ENCODE peak calls at places on chromosomes 16 and 17, in four cellular contexts. Z is HEK293T, O is K562, F is GM12878. H is an unnamed sample.

GRCh38 chr17:82939213-82940030 is 99.6 kb upstream of the ZNF750 start:
- DNase-seq in O (no peak), Z (no peak), F (no peak), H (no peak)

GRCh38 chr16:75745242-75745641 is 19.0 kb upstream of the CPHXL start:
- DNase-seq in F (no peak), O (no peak), Z (no peak), H (no peak)

GRCh38 chr16:27690604-27691003 is 140.7 kb downstream of the KATNIP start:
- DNase-seq in Z (peak), O (peak), F (no peak), H (peak)

GRCh38 chr16:12995721-12996372 is 94.4 kb downstream of the SHISA9 start:
- DNase-seq in F (no peak), O (no peak), Z (no peak), H (no peak)

GRCh38 chr16:6947291-6947690 is 385.4 kb upstream of the RBFOX1 start:
- DNase-seq in Z (no peak), F (no peak), O (no peak), H (no peak)

GRCh38 chr17:76519667-76520066 is 17.8 kb downstream of the CYGB start:
- DNase-seq in O (no peak), F (no peak), Z (no peak), H (no peak)

GRCh38 chr17:83104577-83105505 is 25.4 kb downstream of the METRNL start:
- DNase-seq in O (no peak), Z (no peak), F (no peak), H (no peak)

GRCh38 chr16:73091199-73091598 is 43.3 kb upstream of the ZFHX3 start:
- DNase-seq in Z (no peak), F (no peak), O (no peak), H (no peak)

GRCh38 chr17:73170324-73170723 is 5.5 kb downstream of the SSTR2 start:
- DNase-seq in Z (no peak), O (no peak), F (no peak), H (no peak)

GRCh38 chr17:17169396-17169795 is 36.7 kb downstream of the PLD6 start:
- DNase-seq in Z (no peak), F (no peak), O (no peak), H (no peak)

GRCh38 chr16:3170440-3171180 is 17.4 kb upstream of the OR1F1 start:
- DNase-seq in Z (no peak), F (no peak), O (no peak), H (no peak)

GRCh38 chr17:44807817-44808155 is 22.3 kb downstream of the GJC1 start:
- DNase-seq in F (no peak), Z (no peak), O (no peak), H (no peak)

GRCh38 chr16:3054965-3055733 is 8.8 kb downstream of the MMP25 start:
- DNase-seq in Z (no peak), F (no peak), O (no peak), H (no peak)

GRCh38 chr16:80197790-80198201 is 343.0 kb upstream of the DYNLRB2 start:
- DNase-seq in Z (no peak), F (no peak), O (no peak), H (peak)
- TF ChIP-seq FOXK2 in Z (no peak), F (no peak), O (no peak), H (no peak)

DNA sequence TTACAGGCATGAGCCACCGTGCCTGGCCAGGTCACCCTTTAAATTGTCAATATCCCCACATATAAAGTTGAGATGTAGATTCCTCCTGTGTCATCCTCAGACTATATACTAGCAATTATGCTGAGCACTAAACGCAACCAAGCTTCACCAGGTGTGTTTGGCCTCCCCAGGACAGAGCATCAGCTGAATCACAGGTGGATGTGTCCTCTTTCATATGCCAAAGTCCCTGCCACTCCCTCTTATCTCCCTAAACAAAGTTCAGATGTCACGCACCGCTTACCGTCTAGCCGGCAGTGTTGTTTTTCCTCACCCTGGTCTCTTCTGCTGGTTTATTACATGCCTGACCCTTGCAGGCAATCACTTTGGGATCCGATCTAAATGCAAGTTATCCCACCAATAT is 43.8 kb upstream of the ARHGAP44 start:
- DNase-seq in O (no peak), F (no peak), Z (no peak), H (no peak)
- TF ChIP-seq FOXK2 in O (no peak), F (no peak), Z (no peak), H (no peak)

GRCh38 chr16:66698046-66698445 is 1.5 kb upstream of the CMTM4 start:
- DNase-seq in O (no peak), Z (no peak), F (no peak), H (no peak)

GRCh38 chr16:66695474-66695934 is 1.0 kb downstream of the CMTM4 start:
- DNase-seq in F (no peak), O (no peak), Z (no peak), H (no peak)

GRCh38 chr16:66693088-66693487 is 3.5 kb downstream of the CMTM4 start:
- DNase-seq in F (no peak), Z (no peak), O (no peak), H (no peak)

GRCh38 chr16:66696669-66697630 is at the start of gene CMTM4:
- DNase-seq in Z (peak), F (no peak), O (peak), H (peak)

GRCh38 chr16:66695935-66696668 is 441 bp downstream of the CMTM4 start:
- DNase-seq in F (no peak), O (peak), Z (no peak), H (no peak)
- TF ChIP-seq FOXK2 in F (no peak), O (no peak), Z (no peak), H (no peak)

GRCh38 chr17:74820037-74820436 is 39.6 kb downstream of the GRIN2C start:
- DNase-seq in O (no peak), Z (no peak), F (no peak), H (no peak)
- TF ChIP-seq FOXK2 in O (no peak), Z (no peak), F (no peak), H (no peak)

DNA sequence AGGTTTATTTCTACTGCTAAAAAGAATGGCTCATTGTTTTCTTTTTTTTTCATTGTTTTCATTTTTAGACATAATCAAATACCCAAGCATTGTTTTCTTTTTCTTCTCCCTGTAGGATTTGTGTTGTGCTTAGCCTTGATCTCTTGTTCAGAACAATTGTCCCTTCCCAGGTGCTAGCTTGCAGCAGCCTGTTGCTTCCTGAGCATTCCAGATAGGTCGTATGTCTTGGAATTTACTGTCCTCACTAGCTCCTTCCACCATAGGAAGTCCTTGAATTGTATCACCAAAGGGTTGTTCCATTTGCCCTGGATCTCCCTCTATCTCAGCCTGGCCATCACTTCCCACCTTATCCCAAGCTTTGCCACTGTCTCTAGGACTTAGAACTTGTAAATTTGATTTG is 10.0 kb upstream of the VPS4A start:
- DNase-seq in O (no peak), F (no peak), Z (no peak), H (no peak)
- TF ChIP-seq FOXK2 in O (no peak), F (no peak), Z (no peak), H (no peak)

GRCh38 chr16:86680661-86681439 is 102.5 kb downstream of the FOXL1 start:
- DNase-seq in F (no peak), O (no peak), Z (no peak), H (no peak)

GRCh38 chr16:86681440-86681838 is 103.1 kb downstream of the FOXL1 start:
- DNase-seq in F (no peak), O (peak), Z (no peak), H (no peak)

GRCh38 chr16:86680137-86680536 is 101.8 kb downstream of the FOXL1 start:
- DNase-seq in O (no peak), F (no peak), Z (no peak), H (no peak)

GRCh38 chr16:86683441-86684194 is 105.3 kb downstream of the FOXL1 start:
- DNase-seq in Z (no peak), F (no peak), O (no peak), H (no peak)

GRCh38 chr16:86682219-86682904 is 104.0 kb downstream of the FOXL1 start:
- DNase-seq in F (no peak), Z (no peak), O (no peak), H (no peak)
- TF ChIP-seq FOXK2 in F (no peak), Z (no peak), O (no peak), H (no peak)

GRCh38 chr17:36661688-36662087 is 60.3 kb downstream of the MRM1 start:
- DNase-seq in O (no peak), Z (no peak), F (no peak), H (no peak)

GRCh38 chr17:36661047-36661666 is 59.8 kb downstream of the MRM1 start:
- DNase-seq in O (no peak), Z (no peak), F (no peak), H (no peak)

GRCh38 chr17:36667922-36668321 is 66.5 kb downstream of the MRM1 start:
- DNase-seq in F (no peak), O (no peak), Z (no peak), H (no peak)

GRCh38 chr17:36668824-36669223 is 67.4 kb downstream of the MRM1 start:
- DNase-seq in O (no peak), F (no peak), Z (no peak), H (no peak)

GRCh38 chr17:36665417-36665816 is 64.0 kb downstream of the MRM1 start:
- DNase-seq in O (no peak), Z (no peak), F (no peak), H (no peak)
- TF ChIP-seq FOXK2 in O (no peak), Z (no peak), F (no peak), H (no peak)

H was measured in HepG2.